ENCODE peak calls at places on chromosome 19, in ten cellular contexts. W is RWPE1, J is Caki2, O is cardiac fibroblast, U is anterior cingulate cortex, C is NCI-H1694, S is EH, F is Right ventricle myocardium inferior, V is cardiac muscle cell, L is nephron progenitor cell. E is an unnamed sample.

GRCh38 chr19:8306235-8307054 is 1.7 kb downstream of the CD320 start:
- DNase-seq in W (no peak), J (no peak), O (no peak), U (no peak), C (no peak), S (no peak), F (peak), V (no peak), L (no peak), E (no peak)

GRCh38 chr19:13428352-13428751 is 77.9 kb downstream of the CACNA1A start:
- DNase-seq in W (peak), J (no peak), O (peak), U (no peak), C (peak), S (peak), F (no peak), V (peak), L (peak), E (no peak)

GRCh38 chr19:17294051-17294891 is 9.0 kb downstream of the ABHD8 start:
- DNase-seq in W (peak), J (peak), O (no peak), U (no peak), C (no peak), S (peak), F (no peak), V (no peak), L (peak), E (no peak)

GRCh38 chr19:13905634-13906524 is at the start of the genes BRME1 and CC2D1A:
- DNase-seq in W (peak), J (peak), O (peak), U (peak), C (peak), S (peak), F (peak), V (peak), L (peak), E (peak)

GRCh38 chr19:14475251-14476073 is at the start of gene PTGER1:
- DNase-seq in W (no peak), J (peak), O (peak), U (no peak), C (no peak), S (peak), F (no peak), V (peak), L (peak), E (no peak)

GRCh38 chr19:15173746-15174404 is 26.9 kb downstream of the NOTCH3 start:
- DNase-seq in W (no peak), J (no peak), O (no peak), U (no peak), C (peak), S (no peak), F (no peak), V (peak), L (no peak), E (no peak)

GRCh38 chr19:50569023-50569697 is 925 bp upstream of the LRRC4B start:
- DNase-seq in W (no peak), J (no peak), O (no peak), U (no peak), C (no peak), S (no peak), F (no peak), V (no peak), L (no peak), E (no peak)

GRCh38 chr19:35006342-35006998 is 6.3 kb downstream of the GRAMD1A start:
- DNase-seq in W (no peak), J (peak), O (peak), U (no peak), C (no peak), S (peak), F (no peak), V (peak), L (no peak), E (peak)

GRCh38 chr19:43763473-43763939 is 8.7 kb upstream of the SMG9 start:
- DNase-seq in W (no peak), J (no peak), O (peak), U (no peak), C (no peak), S (peak), F (no peak), V (no peak), L (no peak), E (no peak)

GRCh38 chr19:43755256-43755801 is 567 bp upstream of the SMG9 start:
- DNase-seq in W (peak), J (peak), O (peak), U (peak), C (peak), S (peak), F (peak), V (peak), L (peak), E (no peak)

GRCh38 chr19:40139533-40140287 is 49.0 kb upstream of the ZNF780A start:
- DNase-seq in W (peak), J (peak), O (peak), U (no peak), C (peak), S (peak), F (no peak), V (peak), L (peak), E (no peak)

GRCh38 chr19:54478677-54479266 is 5.7 kb upstream of the CDC42EP5 start:
- DNase-seq in W (no peak), J (peak), O (peak), U (no peak), C (peak), S (peak), F (no peak), V (peak), L (peak), E (no peak)

GRCh38 chr19:1085053-1085658 is 10.0 kb downstream of the POLR2E start:
- DNase-seq in W (no peak), J (no peak), O (no peak), U (no peak), C (no peak), S (no peak), F (peak), V (no peak), L (no peak), E (no peak)

GRCh38 chr19:33171916-33172359 is 22.2 kb upstream of the LRP3 start:
- DNase-seq in W (no peak), J (peak), O (no peak), U (no peak), C (no peak), S (peak), F (no peak), V (no peak), L (no peak), E (no peak)

GRCh38 chr19:3162418-3163229 is 15.9 kb upstream of the S1PR4 start:
- DNase-seq in W (peak), J (no peak), O (no peak), U (no peak), C (no peak), S (no peak), F (no peak), V (peak), L (no peak), E (no peak)

GRCh38 chr19:53102186-53102585 is 1.0 kb downstream of the ZNF160 start:
- DNase-seq in W (peak), J (no peak), O (no peak), U (no peak), C (peak), S (no peak), F (no peak), V (peak), L (peak), E (no peak)

GRCh38 chr19:11196406-11197287 is 698 bp downstream of the KANK2 start:
- DNase-seq in W (peak), J (no peak), O (peak), U (no peak), C (no peak), S (peak), F (peak), V (peak), L (peak), E (no peak)

GRCh38 chr19:2691951-2692350 is 10.5 kb downstream of the GNG7 start:
- DNase-seq in W (no peak), J (no peak), O (no peak), U (peak), C (no peak), S (no peak), F (no peak), V (no peak), L (no peak), E (no peak)

GRCh38 chr19:19946226-19946625 is 45.5 kb downstream of the ZNF93 start:
- DNase-seq in W (no peak), J (no peak), O (no peak), U (no peak), C (no peak), S (no peak), F (no peak), V (no peak), L (no peak), E (no peak)

GRCh38 chr19:41136636-41137035 is 22.4 kb downstream of the CYP2F1 start:
- DNase-seq in W (no peak), J (no peak), O (no peak), U (no peak), C (no peak), S (no peak), F (no peak), V (no peak), L (no peak), E (no peak)

GRCh38 chr19:45137179-45137761 is 23.5 kb downstream of the NKPD1 start:
- DNase-seq in W (no peak), J (no peak), O (peak), U (no peak), C (no peak), S (no peak), F (peak), V (peak), L (no peak), E (no peak)

E was measured in epithelial cell of prostate.